ENCODE peak calls at places on chromosomes 16 and 17, in five cellular contexts. One of them, this sample, is unnamed.

GRCh38 chr16:11683140-11683539 is 14.9 kb downstream of the SNN start:
- DNase-seq in nephron progenitor cell: no peak
- DNase-seq in stimulated activated CD4-positive, alpha-beta T cell treated with anti-CD3 and anti-CD28 coated beads, Interleukin-12 subunit alpha, Interleukin-12 subunit beta, amount 100 ng/mL, for 48 hours: no peak
- DNase-seq in stimulated activated CD8-positive, alpha-beta memory T cell treated with anti-CD3 and anti-CD28 coated beads, Interleukin-7, amount 100 ng/mL, for 24 hours: no peak
- DNase-seq in activated CD4-positive, alpha-beta T cell treated with anti-CD3 and anti-CD28 coated beads, Interleukin-2, amount 50 U/mL, for 48 hours: no peak
- DNase-seq in this sample: no peak

GRCh38 chr17:57739402-57740224 is 5.5 kb downstream of the CCDC182 start:
- DNase-seq in activated CD4-positive, alpha-beta T cell treated with anti-CD3 and anti-CD28 coated beads, Interleukin-2, amount 50 U/mL, for 48 hours: no peak
- DNase-seq in stimulated activated CD4-positive, alpha-beta T cell treated with anti-CD3 and anti-CD28 coated beads, Interleukin-12 subunit alpha, Interleukin-12 subunit beta, amount 100 ng/mL, for 48 hours: no peak
- DNase-seq in stimulated activated CD8-positive, alpha-beta memory T cell treated with anti-CD3 and anti-CD28 coated beads, Interleukin-7, amount 100 ng/mL, for 24 hours: no peak
- DNase-seq in nephron progenitor cell: no peak
- DNase-seq in this sample: peak

GRCh38 chr17:4304417-4305027 is 40.7 kb upstream of the ANKFY1 start:
- DNase-seq in stimulated activated CD4-positive, alpha-beta T cell treated with anti-CD3 and anti-CD28 coated beads, Interleukin-12 subunit alpha, Interleukin-12 subunit beta, amount 100 ng/mL, for 48 hours: peak
- DNase-seq in stimulated activated CD8-positive, alpha-beta memory T cell treated with anti-CD3 and anti-CD28 coated beads, Interleukin-7, amount 100 ng/mL, for 24 hours: peak
- DNase-seq in activated CD4-positive, alpha-beta T cell treated with anti-CD3 and anti-CD28 coated beads, Interleukin-2, amount 50 U/mL, for 48 hours: peak
- DNase-seq in nephron progenitor cell: peak
- DNase-seq in this sample: peak

GRCh38 chr17:69711504-69711903 is 297.0 kb downstream of the MAP2K6 start:
- DNase-seq in activated CD4-positive, alpha-beta T cell treated with anti-CD3 and anti-CD28 coated beads, Interleukin-2, amount 50 U/mL, for 48 hours: no peak
- DNase-seq in stimulated activated CD8-positive, alpha-beta memory T cell treated with anti-CD3 and anti-CD28 coated beads, Interleukin-7, amount 100 ng/mL, for 24 hours: no peak
- DNase-seq in nephron progenitor cell: peak
- DNase-seq in stimulated activated CD4-positive, alpha-beta T cell treated with anti-CD3 and anti-CD28 coated beads, Interleukin-12 subunit alpha, Interleukin-12 subunit beta, amount 100 ng/mL, for 48 hours: no peak
- DNase-seq in this sample: no peak

GRCh38 chr17:36550491-36551417 is 6.0 kb downstream of the GGNBP2 start:
- DNase-seq in stimulated activated CD4-positive, alpha-beta T cell treated with anti-CD3 and anti-CD28 coated beads, Interleukin-12 subunit alpha, Interleukin-12 subunit beta, amount 100 ng/mL, for 48 hours: no peak
- DNase-seq in stimulated activated CD8-positive, alpha-beta memory T cell treated with anti-CD3 and anti-CD28 coated beads, Interleukin-7, amount 100 ng/mL, for 24 hours: no peak
- DNase-seq in activated CD4-positive, alpha-beta T cell treated with anti-CD3 and anti-CD28 coated beads, Interleukin-2, amount 50 U/mL, for 48 hours: no peak
- DNase-seq in nephron progenitor cell: no peak
- DNase-seq in this sample: no peak

GRCh38 chr16:90019201-90019542 is at the start of gene DBNDD1:
- DNase-seq in activated CD4-positive, alpha-beta T cell treated with anti-CD3 and anti-CD28 coated beads, Interleukin-2, amount 50 U/mL, for 48 hours: no peak
- DNase-seq in stimulated activated CD8-positive, alpha-beta memory T cell treated with anti-CD3 and anti-CD28 coated beads, Interleukin-7, amount 100 ng/mL, for 24 hours: no peak
- DNase-seq in stimulated activated CD4-positive, alpha-beta T cell treated with anti-CD3 and anti-CD28 coated beads, Interleukin-12 subunit alpha, Interleukin-12 subunit beta, amount 100 ng/mL, for 48 hours: no peak
- DNase-seq in nephron progenitor cell: no peak
- DNase-seq in this sample: no peak

GRCh38 chr17:48259710-48260291 is 152.2 kb downstream of the SNX11 start:
- DNase-seq in stimulated activated CD4-positive, alpha-beta T cell treated with anti-CD3 and anti-CD28 coated beads, Interleukin-12 subunit alpha, Interleukin-12 subunit beta, amount 100 ng/mL, for 48 hours: no peak
- DNase-seq in activated CD4-positive, alpha-beta T cell treated with anti-CD3 and anti-CD28 coated beads, Interleukin-2, amount 50 U/mL, for 48 hours: no peak
- DNase-seq in nephron progenitor cell: no peak
- DNase-seq in stimulated activated CD8-positive, alpha-beta memory T cell treated with anti-CD3 and anti-CD28 coated beads, Interleukin-7, amount 100 ng/mL, for 24 hours: no peak
- DNase-seq in this sample: no peak

GRCh38 chr17:7627250-7628121 is at the start of gene SAT2:
- DNase-seq in stimulated activated CD4-positive, alpha-beta T cell treated with anti-CD3 and anti-CD28 coated beads, Interleukin-12 subunit alpha, Interleukin-12 subunit beta, amount 100 ng/mL, for 48 hours: peak
- DNase-seq in activated CD4-positive, alpha-beta T cell treated with anti-CD3 and anti-CD28 coated beads, Interleukin-2, amount 50 U/mL, for 48 hours: peak
- DNase-seq in stimulated activated CD8-positive, alpha-beta memory T cell treated with anti-CD3 and anti-CD28 coated beads, Interleukin-7, amount 100 ng/mL, for 24 hours: peak
- DNase-seq in nephron progenitor cell: peak
- DNase-seq in this sample: peak

GRCh38 chr16:50666658-50667496 is 14.2 kb downstream of the SNX20 start:
- DNase-seq in stimulated activated CD8-positive, alpha-beta memory T cell treated with anti-CD3 and anti-CD28 coated beads, Interleukin-7, amount 100 ng/mL, for 24 hours: no peak
- DNase-seq in stimulated activated CD4-positive, alpha-beta T cell treated with anti-CD3 and anti-CD28 coated beads, Interleukin-12 subunit alpha, Interleukin-12 subunit beta, amount 100 ng/mL, for 48 hours: no peak
- DNase-seq in nephron progenitor cell: no peak
- DNase-seq in activated CD4-positive, alpha-beta T cell treated with anti-CD3 and anti-CD28 coated beads, Interleukin-2, amount 50 U/mL, for 48 hours: peak
- DNase-seq in this sample: no peak

GRCh38 chr16:907819-908218 is 63.0 kb downstream of the LMF1 start:
- DNase-seq in nephron progenitor cell: peak
- DNase-seq in stimulated activated CD8-positive, alpha-beta memory T cell treated with anti-CD3 and anti-CD28 coated beads, Interleukin-7, amount 100 ng/mL, for 24 hours: no peak
- DNase-seq in stimulated activated CD4-positive, alpha-beta T cell treated with anti-CD3 and anti-CD28 coated beads, Interleukin-12 subunit alpha, Interleukin-12 subunit beta, amount 100 ng/mL, for 48 hours: no peak
- DNase-seq in activated CD4-positive, alpha-beta T cell treated with anti-CD3 and anti-CD28 coated beads, Interleukin-2, amount 50 U/mL, for 48 hours: no peak
- DNase-seq in this sample: peak

GRCh38 chr17:50604470-50604869 is 30.2 kb upstream of the ABCC3 start:
- DNase-seq in nephron progenitor cell: no peak
- DNase-seq in activated CD4-positive, alpha-beta T cell treated with anti-CD3 and anti-CD28 coated beads, Interleukin-2, amount 50 U/mL, for 48 hours: no peak
- DNase-seq in stimulated activated CD8-positive, alpha-beta memory T cell treated with anti-CD3 and anti-CD28 coated beads, Interleukin-7, amount 100 ng/mL, for 24 hours: no peak
- DNase-seq in stimulated activated CD4-positive, alpha-beta T cell treated with anti-CD3 and anti-CD28 coated beads, Interleukin-12 subunit alpha, Interleukin-12 subunit beta, amount 100 ng/mL, for 48 hours: no peak
- DNase-seq in this sample: peak

GRCh38 chr16:4263504-4264436 is 9.1 kb downstream of the TFAP4 start:
- DNase-seq in activated CD4-positive, alpha-beta T cell treated with anti-CD3 and anti-CD28 coated beads, Interleukin-2, amount 50 U/mL, for 48 hours: peak
- DNase-seq in stimulated activated CD8-positive, alpha-beta memory T cell treated with anti-CD3 and anti-CD28 coated beads, Interleukin-7, amount 100 ng/mL, for 24 hours: no peak
- DNase-seq in stimulated activated CD4-positive, alpha-beta T cell treated with anti-CD3 and anti-CD28 coated beads, Interleukin-12 subunit alpha, Interleukin-12 subunit beta, amount 100 ng/mL, for 48 hours: peak
- DNase-seq in nephron progenitor cell: peak
- DNase-seq in this sample: peak

GRCh38 chr17:47205419-47205963 is 3.7 kb upstream of the MYL4 start:
- DNase-seq in activated CD4-positive, alpha-beta T cell treated with anti-CD3 and anti-CD28 coated beads, Interleukin-2, amount 50 U/mL, for 48 hours: peak
- DNase-seq in nephron progenitor cell: peak
- DNase-seq in stimulated activated CD4-positive, alpha-beta T cell treated with anti-CD3 and anti-CD28 coated beads, Interleukin-12 subunit alpha, Interleukin-12 subunit beta, amount 100 ng/mL, for 48 hours: peak
- DNase-seq in stimulated activated CD8-positive, alpha-beta memory T cell treated with anti-CD3 and anti-CD28 coated beads, Interleukin-7, amount 100 ng/mL, for 24 hours: no peak
- DNase-seq in this sample: no peak

GRCh38 chr17:54754560-54754959 is 146.1 kb upstream of the TOM1L1 start:
- DNase-seq in activated CD4-positive, alpha-beta T cell treated with anti-CD3 and anti-CD28 coated beads, Interleukin-2, amount 50 U/mL, for 48 hours: peak
- DNase-seq in stimulated activated CD8-positive, alpha-beta memory T cell treated with anti-CD3 and anti-CD28 coated beads, Interleukin-7, amount 100 ng/mL, for 24 hours: no peak
- DNase-seq in stimulated activated CD4-positive, alpha-beta T cell treated with anti-CD3 and anti-CD28 coated beads, Interleukin-12 subunit alpha, Interleukin-12 subunit beta, amount 100 ng/mL, for 48 hours: peak
- DNase-seq in nephron progenitor cell: no peak
- DNase-seq in this sample: peak

GRCh38 chr17:60792250-60792898 is 114.7 kb downstream of the BCAS3 start:
- DNase-seq in stimulated activated CD8-positive, alpha-beta memory T cell treated with anti-CD3 and anti-CD28 coated beads, Interleukin-7, amount 100 ng/mL, for 24 hours: no peak
- DNase-seq in activated CD4-positive, alpha-beta T cell treated with anti-CD3 and anti-CD28 coated beads, Interleukin-2, amount 50 U/mL, for 48 hours: no peak
- DNase-seq in stimulated activated CD4-positive, alpha-beta T cell treated with anti-CD3 and anti-CD28 coated beads, Interleukin-12 subunit alpha, Interleukin-12 subunit beta, amount 100 ng/mL, for 48 hours: no peak
- DNase-seq in nephron progenitor cell: no peak
- DNase-seq in this sample: peak

GRCh38 chr16:57670206-57670605 is 2.1 kb downstream of the ADGRG3 start:
- DNase-seq in nephron progenitor cell: no peak
- DNase-seq in stimulated activated CD4-positive, alpha-beta T cell treated with anti-CD3 and anti-CD28 coated beads, Interleukin-12 subunit alpha, Interleukin-12 subunit beta, amount 100 ng/mL, for 48 hours: no peak
- DNase-seq in stimulated activated CD8-positive, alpha-beta memory T cell treated with anti-CD3 and anti-CD28 coated beads, Interleukin-7, amount 100 ng/mL, for 24 hours: no peak
- DNase-seq in activated CD4-positive, alpha-beta T cell treated with anti-CD3 and anti-CD28 coated beads, Interleukin-2, amount 50 U/mL, for 48 hours: no peak
- DNase-seq in this sample: no peak

GRCh38 chr17:7884581-7885356 is 3.8 kb upstream of the CHD3 start:
- DNase-seq in stimulated activated CD4-positive, alpha-beta T cell treated with anti-CD3 and anti-CD28 coated beads, Interleukin-12 subunit alpha, Interleukin-12 subunit beta, amount 100 ng/mL, for 48 hours: peak
- DNase-seq in stimulated activated CD8-positive, alpha-beta memory T cell treated with anti-CD3 and anti-CD28 coated beads, Interleukin-7, amount 100 ng/mL, for 24 hours: no peak
- DNase-seq in nephron progenitor cell: peak
- DNase-seq in activated CD4-positive, alpha-beta T cell treated with anti-CD3 and anti-CD28 coated beads, Interleukin-2, amount 50 U/mL, for 48 hours: peak
- DNase-seq in this sample: no peak

GRCh38 chr17:50465635-50466034 is 3.0 kb downstream of the CHAD start:
- DNase-seq in stimulated activated CD4-positive, alpha-beta T cell treated with anti-CD3 and anti-CD28 coated beads, Interleukin-12 subunit alpha, Interleukin-12 subunit beta, amount 100 ng/mL, for 48 hours: no peak
- DNase-seq in stimulated activated CD8-positive, alpha-beta memory T cell treated with anti-CD3 and anti-CD28 coated beads, Interleukin-7, amount 100 ng/mL, for 24 hours: no peak
- DNase-seq in activated CD4-positive, alpha-beta T cell treated with anti-CD3 and anti-CD28 coated beads, Interleukin-2, amount 50 U/mL, for 48 hours: no peak
- DNase-seq in nephron progenitor cell: no peak
- DNase-seq in this sample: no peak

GRCh38 chr16:58339452-58339938 is 44.7 kb upstream of the PRSS54 start:
- DNase-seq in stimulated activated CD8-positive, alpha-beta memory T cell treated with anti-CD3 and anti-CD28 coated beads, Interleukin-7, amount 100 ng/mL, for 24 hours: no peak
- DNase-seq in stimulated activated CD4-positive, alpha-beta T cell treated with anti-CD3 and anti-CD28 coated beads, Interleukin-12 subunit alpha, Interleukin-12 subunit beta, amount 100 ng/mL, for 48 hours: no peak
- DNase-seq in activated CD4-positive, alpha-beta T cell treated with anti-CD3 and anti-CD28 coated beads, Interleukin-2, amount 50 U/mL, for 48 hours: no peak
- DNase-seq in nephron progenitor cell: no peak
- DNase-seq in this sample: peak

GRCh38 chr17:10327640-10328039 is 45.2 kb downstream of the MYH13 start:
- DNase-seq in nephron progenitor cell: peak
- DNase-seq in stimulated activated CD8-positive, alpha-beta memory T cell treated with anti-CD3 and anti-CD28 coated beads, Interleukin-7, amount 100 ng/mL, for 24 hours: peak
- DNase-seq in stimulated activated CD4-positive, alpha-beta T cell treated with anti-CD3 and anti-CD28 coated beads, Interleukin-12 subunit alpha, Interleukin-12 subunit beta, amount 100 ng/mL, for 48 hours: peak
- DNase-seq in activated CD4-positive, alpha-beta T cell treated with anti-CD3 and anti-CD28 coated beads, Interleukin-2, amount 50 U/mL, for 48 hours: peak
- DNase-seq in this sample: peak

GRCh38 chr16:30637952-30638351 is 12.8 kb upstream of the PRR14 start:
- DNase-seq in nephron progenitor cell: no peak
- DNase-seq in stimulated activated CD8-positive, alpha-beta memory T cell treated with anti-CD3 and anti-CD28 coated beads, Interleukin-7, amount 100 ng/mL, for 24 hours: no peak
- DNase-seq in stimulated activated CD4-positive, alpha-beta T cell treated with anti-CD3 and anti-CD28 coated beads, Interleukin-12 subunit alpha, Interleukin-12 subunit beta, amount 100 ng/mL, for 48 hours: no peak
- DNase-seq in activated CD4-positive, alpha-beta T cell treated with anti-CD3 and anti-CD28 coated beads, Interleukin-2, amount 50 U/mL, for 48 hours: no peak
- DNase-seq in this sample: peak

GRCh38 chr16:15952265-15952711 is 2.9 kb downstream of the ABCC1 start:
- DNase-seq in nephron progenitor cell: no peak
- DNase-seq in activated CD4-positive, alpha-beta T cell treated with anti-CD3 and anti-CD28 coated beads, Interleukin-2, amount 50 U/mL, for 48 hours: peak
- DNase-seq in stimulated activated CD8-positive, alpha-beta memory T cell treated with anti-CD3 and anti-CD28 coated beads, Interleukin-7, amount 100 ng/mL, for 24 hours: no peak
- DNase-seq in stimulated activated CD4-positive, alpha-beta T cell treated with anti-CD3 and anti-CD28 coated beads, Interleukin-12 subunit alpha, Interleukin-12 subunit beta, amount 100 ng/mL, for 48 hours: no peak
- DNase-seq in this sample: no peak

GRCh38 chr17:48767263-48767774 is 38.8 kb upstream of the HOXB13 start:
- DNase-seq in nephron progenitor cell: no peak
- DNase-seq in stimulated activated CD8-positive, alpha-beta memory T cell treated with anti-CD3 and anti-CD28 coated beads, Interleukin-7, amount 100 ng/mL, for 24 hours: no peak
- DNase-seq in activated CD4-positive, alpha-beta T cell treated with anti-CD3 and anti-CD28 coated beads, Interleukin-2, amount 50 U/mL, for 48 hours: no peak
- DNase-seq in stimulated activated CD4-positive, alpha-beta T cell treated with anti-CD3 and anti-CD28 coated beads, Interleukin-12 subunit alpha, Interleukin-12 subunit beta, amount 100 ng/mL, for 48 hours: no peak
- DNase-seq in this sample: no peak

This sample was measured in BE2C.